ENCODE peak calls at places on chromosome 6, in five cellular contexts. One of them, this sample, is unnamed.

GRCh38 chr6:25173951-25174474 is 105.2 kb upstream of the CARMIL1 start:
- DNase-seq in DND-41: no peak
- DNase-seq in heart right ventricle: no peak
- DNase-seq in AG04450: peak
- DNase-seq in IMR-90: peak
- DNase-seq in this sample: no peak

GRCh38 chr6:73329201-73329600 is 24.9 kb downstream of the DPPA5 start:
- DNase-seq in DND-41: no peak
- DNase-seq in heart right ventricle: no peak
- DNase-seq in AG04450: no peak
- DNase-seq in IMR-90: no peak
- DNase-seq in this sample: no peak

GRCh38 chr6:111105578-111105977 is 18.3 kb downstream of the SLC16A10 start:
- DNase-seq in DND-41: no peak
- DNase-seq in heart right ventricle: peak
- DNase-seq in AG04450: no peak
- DNase-seq in IMR-90: peak
- DNase-seq in this sample: no peak

GRCh38 chr6:47288245-47289090 is 21.2 kb downstream of the TNFRSF21 start:
- DNase-seq in DND-41: no peak
- DNase-seq in heart right ventricle: no peak
- DNase-seq in AG04450: no peak
- DNase-seq in IMR-90: no peak
- DNase-seq in this sample: no peak

GRCh38 chr6:42984924-42985475 is 630 bp downstream of the PPP2R5D start:
- DNase-seq in DND-41: peak
- DNase-seq in heart right ventricle: peak
- DNase-seq in AG04450: no peak
- DNase-seq in IMR-90: no peak
- DNase-seq in this sample: peak

GRCh38 chr6:22845467-22845866 is 276.1 kb downstream of the HDGFL1 start:
- DNase-seq in DND-41: no peak
- DNase-seq in heart right ventricle: no peak
- DNase-seq in AG04450: no peak
- DNase-seq in IMR-90: no peak
- DNase-seq in this sample: no peak

GRCh38 chr6:6901205-6901719 is 206.5 kb upstream of the RREB1 start:
- DNase-seq in DND-41: no peak
- DNase-seq in heart right ventricle: no peak
- DNase-seq in AG04450: no peak
- DNase-seq in IMR-90: no peak
- DNase-seq in this sample: no peak

GRCh38 chr6:82979657-82980056 is 86.0 kb downstream of the UBE3D start:
- DNase-seq in DND-41: no peak
- DNase-seq in heart right ventricle: no peak
- DNase-seq in AG04450: no peak
- DNase-seq in IMR-90: no peak
- DNase-seq in this sample: no peak

GRCh38 chr6:68634503-68635411 is at the start of gene ADGRB3:
- DNase-seq in DND-41: no peak
- DNase-seq in heart right ventricle: peak
- DNase-seq in AG04450: no peak
- DNase-seq in IMR-90: peak
- DNase-seq in this sample: peak

GRCh38 chr6:80618953-80619352 is 512.5 kb downstream of the BCKDHB start:
- DNase-seq in DND-41: no peak
- DNase-seq in heart right ventricle: no peak
- DNase-seq in AG04450: no peak
- DNase-seq in IMR-90: peak
- DNase-seq in this sample: no peak

GRCh38 chr6:139765825-139766285 is 391.4 kb upstream of the CITED2 start:
- DNase-seq in DND-41: no peak
- DNase-seq in heart right ventricle: no peak
- DNase-seq in AG04450: no peak
- DNase-seq in IMR-90: peak
- DNase-seq in this sample: no peak

GRCh38 chr6:108203189-108204119 is 37.6 kb downstream of the NR2E1 start:
- DNase-seq in DND-41: no peak
- DNase-seq in heart right ventricle: no peak
- DNase-seq in AG04450: no peak
- DNase-seq in IMR-90: no peak
- DNase-seq in this sample: no peak

GRCh38 chr6:161436106-161436876 is 162.4 kb upstream of the AGPAT4 start:
- DNase-seq in DND-41: no peak
- DNase-seq in heart right ventricle: no peak
- DNase-seq in AG04450: no peak
- DNase-seq in IMR-90: no peak
- DNase-seq in this sample: no peak

GRCh38 chr6:146111864-146112263 is 83.0 kb downstream of the GRM1 start:
- DNase-seq in DND-41: no peak
- DNase-seq in heart right ventricle: no peak
- DNase-seq in AG04450: no peak
- DNase-seq in IMR-90: no peak
- DNase-seq in this sample: no peak

GRCh38 chr6:5673016-5673415 is 333.7 kb downstream of the NRN1 start:
- DNase-seq in DND-41: no peak
- DNase-seq in heart right ventricle: no peak
- DNase-seq in AG04450: no peak
- DNase-seq in IMR-90: no peak
- DNase-seq in this sample: no peak

GRCh38 chr6:23265270-23265669 is 695.9 kb downstream of the HDGFL1 start:
- DNase-seq in DND-41: no peak
- DNase-seq in heart right ventricle: no peak
- DNase-seq in AG04450: no peak
- DNase-seq in IMR-90: no peak
- DNase-seq in this sample: peak

GRCh38 chr6:52725530-52726192 is 37.6 kb downstream of the GSTA2 start:
- DNase-seq in DND-41: no peak
- DNase-seq in heart right ventricle: no peak
- DNase-seq in AG04450: no peak
- DNase-seq in IMR-90: peak
- DNase-seq in this sample: no peak

GRCh38 chr6:113564401-113565161 is 292.6 kb upstream of the MARCKS start:
- DNase-seq in DND-41: no peak
- DNase-seq in heart right ventricle: peak
- DNase-seq in AG04450: peak
- DNase-seq in IMR-90: peak
- DNase-seq in this sample: no peak

GRCh38 chr6:149939909-149940672 is 1.7 kb upstream of the ULBP2 start:
- DNase-seq in DND-41: no peak
- DNase-seq in heart right ventricle: no peak
- DNase-seq in AG04450: no peak
- DNase-seq in IMR-90: no peak
- DNase-seq in this sample: no peak

GRCh38 chr6:72411872-72412708 is 209.8 kb upstream of the KCNQ5 start:
- DNase-seq in DND-41: peak
- DNase-seq in heart right ventricle: peak
- DNase-seq in AG04450: peak
- DNase-seq in IMR-90: peak
- DNase-seq in this sample: peak

GRCh38 chr6:118893095-118893881 is 664 bp upstream of the ASF1A start:
- DNase-seq in DND-41: peak
- DNase-seq in heart right ventricle: no peak
- DNase-seq in AG04450: no peak
- DNase-seq in IMR-90: peak
- DNase-seq in this sample: peak

GRCh38 chr6:45836438-45836824 is 179.2 kb downstream of the CLIC5 start:
- DNase-seq in DND-41: no peak
- DNase-seq in heart right ventricle: no peak
- DNase-seq in AG04450: no peak
- DNase-seq in IMR-90: no peak
- DNase-seq in this sample: no peak

GRCh38 chr6:73521351-73522254 is 771 bp upstream of the EEF1A1 start:
- DNase-seq in DND-41: no peak
- DNase-seq in heart right ventricle: peak
- DNase-seq in AG04450: peak
- DNase-seq in IMR-90: peak
- DNase-seq in this sample: peak

GRCh38 chr6:146077992-146078391 is 49.1 kb downstream of the GRM1 start:
- DNase-seq in DND-41: no peak
- DNase-seq in heart right ventricle: no peak
- DNase-seq in AG04450: no peak
- DNase-seq in IMR-90: no peak
- DNase-seq in this sample: no peak

GRCh38 chr6:151285121-151285520 is 45.4 kb downstream of the AKAP12 start:
- DNase-seq in DND-41: no peak
- DNase-seq in heart right ventricle: no peak
- DNase-seq in AG04450: no peak
- DNase-seq in IMR-90: peak
- DNase-seq in this sample: no peak

GRCh38 chr6:15266423-15266996 is 20.6 kb downstream of the JARID2 start:
- DNase-seq in DND-41: no peak
- DNase-seq in heart right ventricle: no peak
- DNase-seq in AG04450: no peak
- DNase-seq in IMR-90: no peak
- DNase-seq in this sample: no peak

GRCh38 chr6:3911130-3911529 is 62.0 kb downstream of the FAM50B start:
- DNase-seq in DND-41: no peak
- DNase-seq in heart right ventricle: no peak
- DNase-seq in AG04450: no peak
- DNase-seq in IMR-90: no peak
- DNase-seq in this sample: no peak

GRCh38 chr6:3913958-3914337 is 64.8 kb downstream of the FAM50B start:
- DNase-seq in DND-41: no peak
- DNase-seq in heart right ventricle: no peak
- DNase-seq in AG04450: no peak
- DNase-seq in IMR-90: peak
- DNase-seq in this sample: no peak

GRCh38 chr6:3911614-3912336 is 62.6 kb downstream of the FAM50B start:
- DNase-seq in DND-41: no peak
- DNase-seq in heart right ventricle: peak
- DNase-seq in AG04450: peak
- DNase-seq in IMR-90: peak
- DNase-seq in this sample: no peak

GRCh38 chr6:3913077-3913957 is 64.1 kb downstream of the FAM50B start:
- DNase-seq in DND-41: no peak
- DNase-seq in heart right ventricle: no peak
- DNase-seq in AG04450: peak
- DNase-seq in IMR-90: peak
- DNase-seq in this sample: no peak

DNA sequence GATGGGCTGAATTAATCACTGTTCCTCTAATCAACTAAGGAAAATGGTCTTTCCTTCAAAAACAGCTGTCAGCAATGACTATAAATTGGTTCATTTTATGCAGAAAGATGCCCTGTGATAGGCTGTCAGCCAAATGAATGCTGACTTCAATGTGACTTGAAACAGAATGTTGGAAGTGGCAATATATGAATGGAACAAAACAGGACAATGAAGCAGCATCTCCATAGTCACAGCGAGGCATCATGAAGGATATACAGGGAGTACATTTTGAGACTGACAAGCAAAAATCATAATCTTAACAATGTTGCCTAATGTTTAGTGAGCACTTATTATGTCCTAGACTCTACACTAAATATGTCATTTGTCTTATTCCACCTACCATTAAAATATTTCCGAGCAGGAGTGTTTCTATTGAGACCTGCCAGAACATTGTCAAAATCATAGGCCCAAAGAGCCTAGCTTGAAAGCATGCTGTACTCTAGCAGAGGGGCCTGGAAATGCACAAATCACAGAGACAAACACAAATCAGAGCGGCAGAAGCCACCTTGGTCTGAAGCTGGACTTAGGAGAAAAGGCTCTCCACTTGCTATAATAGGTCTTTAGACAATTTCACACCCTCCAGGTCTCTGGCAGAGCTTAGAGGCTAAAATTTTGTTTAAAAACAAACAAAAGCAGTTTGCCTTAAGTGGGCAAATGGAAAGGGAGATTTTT is 63.3 kb downstream of the FAM50B start:
- DNase-seq in DND-41: no peak
- DNase-seq in heart right ventricle: no peak
- DNase-seq in AG04450: no peak
- DNase-seq in IMR-90: peak
- DNase-seq in this sample: no peak
- H3K4me3 ChIP-seq in DND-41: no peak
- H3K4me3 ChIP-seq in heart right ventricle: no peak
- H3K4me3 ChIP-seq in AG04450: no peak
- H3K4me3 ChIP-seq in IMR-90: no peak
- H3K4me3 ChIP-seq in this sample: no peak

DNA sequence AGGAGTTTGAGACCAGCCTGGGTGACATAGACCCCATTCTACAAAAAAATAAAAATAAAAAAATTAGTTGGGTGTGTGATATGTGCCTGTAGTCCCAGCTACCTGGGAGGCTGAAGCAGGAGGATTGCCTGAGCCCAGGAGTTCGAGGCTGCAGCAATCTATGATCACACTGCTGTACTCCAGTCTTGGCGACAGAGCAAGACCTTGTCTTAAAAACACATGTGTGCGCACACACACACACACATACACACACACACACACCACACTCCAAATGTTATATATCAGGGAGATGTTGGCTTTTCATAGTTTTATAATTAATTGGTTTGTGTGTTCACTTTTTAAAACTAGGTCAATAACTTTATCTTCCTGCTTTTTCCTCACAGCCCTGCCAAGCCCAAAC is 110.5 kb downstream of the RTN4IP1 start:
- DNase-seq in DND-41: no peak
- DNase-seq in heart right ventricle: no peak
- DNase-seq in AG04450: no peak
- DNase-seq in IMR-90: no peak
- DNase-seq in this sample: no peak
- H3K4me3 ChIP-seq in DND-41: peak
- H3K4me3 ChIP-seq in heart right ventricle: no peak
- H3K4me3 ChIP-seq in AG04450: no peak
- H3K4me3 ChIP-seq in IMR-90: no peak
- H3K4me3 ChIP-seq in this sample: peak

GRCh38 chr6:50025258-50025657 is 3.5 kb upstream of the DEFB110 start:
- DNase-seq in DND-41: no peak
- DNase-seq in heart right ventricle: no peak
- DNase-seq in AG04450: no peak
- DNase-seq in IMR-90: no peak
- DNase-seq in this sample: no peak

GRCh38 chr6:50030777-50031562 is 9.2 kb upstream of the DEFB110 start:
- DNase-seq in DND-41: no peak
- DNase-seq in heart right ventricle: no peak
- DNase-seq in AG04450: no peak
- DNase-seq in IMR-90: peak
- DNase-seq in this sample: peak

DNA sequence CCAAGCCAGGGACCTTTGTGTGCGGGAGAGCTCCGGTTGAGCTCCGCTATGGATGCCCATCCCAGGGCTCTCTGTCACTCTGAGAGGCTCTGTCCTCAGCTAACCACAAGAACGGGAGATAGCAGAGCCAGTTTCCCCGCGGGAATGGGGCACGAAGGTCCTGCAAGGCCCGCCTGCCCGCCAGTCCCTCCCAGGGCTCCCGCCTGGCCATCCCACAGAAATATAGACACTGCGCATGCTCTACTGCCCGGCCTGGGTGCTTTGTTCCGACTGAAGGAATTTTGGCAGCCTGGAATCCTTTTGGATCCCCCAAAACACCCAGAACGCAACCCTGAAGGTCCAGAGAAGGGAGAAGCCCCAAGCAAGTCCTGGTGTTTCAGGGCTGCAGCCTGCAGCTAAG is 8.6 kb upstream of the DEFB110 start:
- DNase-seq in DND-41: no peak
- DNase-seq in heart right ventricle: no peak
- DNase-seq in AG04450: no peak
- DNase-seq in IMR-90: no peak
- DNase-seq in this sample: no peak
- H3K4me3 ChIP-seq in DND-41: no peak
- H3K4me3 ChIP-seq in heart right ventricle: no peak
- H3K4me3 ChIP-seq in AG04450: no peak
- H3K4me3 ChIP-seq in IMR-90: no peak
- H3K4me3 ChIP-seq in this sample: no peak

GRCh38 chr6:127118505-127119360 is at the start of gene RSPO3:
- DNase-seq in DND-41: no peak
- DNase-seq in heart right ventricle: no peak
- DNase-seq in AG04450: no peak
- DNase-seq in IMR-90: peak
- DNase-seq in this sample: no peak
- H3K4me3 ChIP-seq in DND-41: no peak
- H3K4me3 ChIP-seq in heart right ventricle: peak
- H3K4me3 ChIP-seq in AG04450: peak
- H3K4me3 ChIP-seq in IMR-90: peak
- H3K4me3 ChIP-seq in this sample: no peak

This sample was measured in Jurkat, Clone E6-1.